ENCODE peak calls at places on chromosomes 7 and 10, in ten cellular contexts. One of them, this sample, is unnamed.

GRCh38 chr10:105148456-105148855 is 507.4 kb downstream of the SORCS3 start:
- DNase-seq in psoas muscle: no peak
- DNase-seq in colonic mucosa: no peak
- DNase-seq in kidney epithelial cell: no peak
- DNase-seq in HCT116: no peak
- DNase-seq in neural progenitor cell: no peak
- DNase-seq in mucosa of descending colon: no peak
- DNase-seq in foreskin fibroblast: no peak
- DNase-seq in heart left ventricle: no peak
- DNase-seq in BJ: no peak
- DNase-seq in this sample: no peak

GRCh38 chr7:55469271-55469681 is 103.0 kb downstream of the VOPP1 start:
- DNase-seq in psoas muscle: no peak
- DNase-seq in colonic mucosa: no peak
- DNase-seq in kidney epithelial cell: no peak
- DNase-seq in HCT116: no peak
- DNase-seq in neural progenitor cell: no peak
- DNase-seq in mucosa of descending colon: no peak
- DNase-seq in foreskin fibroblast: no peak
- DNase-seq in heart left ventricle: no peak
- DNase-seq in BJ: no peak
- DNase-seq in this sample: no peak

GRCh38 chr7:37045786-37046185 is 321.5 kb upstream of the AOAH start:
- DNase-seq in psoas muscle: no peak
- DNase-seq in colonic mucosa: no peak
- DNase-seq in kidney epithelial cell: no peak
- DNase-seq in HCT116: no peak
- DNase-seq in neural progenitor cell: peak; percentile 7
- DNase-seq in mucosa of descending colon: no peak
- DNase-seq in foreskin fibroblast: no peak
- DNase-seq in heart left ventricle: no peak
- DNase-seq in BJ: no peak
- DNase-seq in this sample: no peak

GRCh38 chr7:156612930-156613329 is 27.6 kb upstream of the RNF32 start:
- DNase-seq in psoas muscle: no peak
- DNase-seq in colonic mucosa: no peak
- DNase-seq in kidney epithelial cell: no peak
- DNase-seq in HCT116: no peak
- DNase-seq in neural progenitor cell: no peak
- DNase-seq in mucosa of descending colon: no peak
- DNase-seq in foreskin fibroblast: no peak
- DNase-seq in heart left ventricle: no peak
- DNase-seq in BJ: no peak
- DNase-seq in this sample: no peak

GRCh38 chr7:113230691-113231090 is 112.3 kb upstream of the SMIM30 start:
- DNase-seq in psoas muscle: no peak
- DNase-seq in colonic mucosa: no peak
- DNase-seq in kidney epithelial cell: no peak
- DNase-seq in HCT116: no peak
- DNase-seq in neural progenitor cell: no peak
- DNase-seq in mucosa of descending colon: no peak
- DNase-seq in foreskin fibroblast: no peak
- DNase-seq in heart left ventricle: no peak
- DNase-seq in BJ: no peak
- DNase-seq in this sample: no peak

GRCh38 chr10:24467094-24467493 is 256.6 kb downstream of the ARHGAP21 start:
- DNase-seq in psoas muscle: no peak
- DNase-seq in colonic mucosa: no peak
- DNase-seq in kidney epithelial cell: no peak
- DNase-seq in HCT116: no peak
- DNase-seq in neural progenitor cell: no peak
- DNase-seq in mucosa of descending colon: no peak
- DNase-seq in foreskin fibroblast: no peak
- DNase-seq in heart left ventricle: no peak
- DNase-seq in BJ: no peak
- DNase-seq in this sample: no peak

GRCh38 chr7:27095050-27095896 is 527 bp downstream of the HOXA1 start:
- DNase-seq in psoas muscle: no peak
- DNase-seq in colonic mucosa: no peak
- DNase-seq in kidney epithelial cell: no peak
- DNase-seq in HCT116: no peak
- DNase-seq in neural progenitor cell: peak; percentile 13
- DNase-seq in mucosa of descending colon: no peak
- DNase-seq in foreskin fibroblast: no peak
- DNase-seq in heart left ventricle: peak; percentile 61
- DNase-seq in BJ: no peak
- DNase-seq in this sample: no peak

GRCh38 chr7:15305002-15305600 is 256.7 kb downstream of the AGMO start:
- DNase-seq in psoas muscle: peak; percentile 31
- DNase-seq in colonic mucosa: peak; percentile 46
- DNase-seq in kidney epithelial cell: peak; percentile 18
- DNase-seq in HCT116: peak; percentile 33
- DNase-seq in neural progenitor cell: peak; percentile 64
- DNase-seq in mucosa of descending colon: peak; percentile 71
- DNase-seq in foreskin fibroblast: peak; percentile 73
- DNase-seq in heart left ventricle: no peak
- DNase-seq in BJ: no peak
- DNase-seq in this sample: peak; percentile 17

DNA sequence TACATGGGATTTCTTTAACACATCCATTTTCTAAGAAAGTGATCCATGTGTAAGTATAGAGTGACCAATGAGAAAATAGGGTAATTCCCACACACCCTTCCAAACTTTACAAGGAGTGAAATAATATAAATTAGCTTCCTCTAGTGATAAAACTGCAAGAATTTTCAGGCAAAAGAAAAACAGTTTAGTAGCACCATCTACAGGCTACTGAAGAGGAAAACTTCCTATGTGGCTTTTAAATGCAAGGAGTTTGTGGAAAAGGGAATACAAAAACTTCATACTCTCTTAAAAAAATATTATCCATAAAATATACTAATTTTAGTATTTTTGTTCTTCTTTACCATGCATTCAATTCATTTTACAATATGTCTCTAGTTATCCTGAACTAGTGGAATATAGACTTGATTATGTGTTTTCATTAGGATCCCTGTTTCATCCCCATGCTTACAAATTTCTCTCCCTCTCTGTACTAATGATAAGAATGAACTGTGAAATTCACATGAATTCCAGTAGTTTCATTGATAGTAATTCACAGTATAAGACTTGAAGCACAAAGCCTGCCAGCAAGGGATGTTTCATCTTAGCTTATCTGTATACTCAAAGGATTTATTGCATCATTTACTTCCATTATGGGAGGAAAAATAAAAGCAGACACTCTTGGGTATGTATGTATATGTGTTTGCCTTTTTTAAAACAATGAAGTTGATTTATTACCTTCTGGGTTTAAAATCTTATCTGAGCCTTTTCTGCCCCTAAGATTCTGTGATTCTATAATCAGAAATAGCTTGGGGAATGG is 442.9 kb downstream of the AUTS2 start:
- DNase-seq in psoas muscle: no peak
- DNase-seq in colonic mucosa: no peak
- DNase-seq in kidney epithelial cell: no peak
- DNase-seq in HCT116: no peak
- DNase-seq in neural progenitor cell: peak; percentile 31
- DNase-seq in mucosa of descending colon: no peak
- DNase-seq in foreskin fibroblast: peak; percentile 61
- DNase-seq in heart left ventricle: no peak
- DNase-seq in BJ: no peak
- DNase-seq in this sample: no peak
- TF ChIP-seq CTCF in psoas muscle: peak; percentile 55
- TF ChIP-seq CTCF in colonic mucosa: peak; percentile 19
- TF ChIP-seq CTCF in kidney epithelial cell: peak; percentile 33
- TF ChIP-seq CTCF in HCT116: no peak
- TF ChIP-seq CTCF in neural progenitor cell: peak; percentile 68
- TF ChIP-seq CTCF in mucosa of descending colon: no peak
- TF ChIP-seq CTCF in foreskin fibroblast: peak; percentile 19
- TF ChIP-seq CTCF in heart left ventricle: peak; percentile 29
- TF ChIP-seq CTCF in BJ: no peak
- TF ChIP-seq CTCF in this sample: peak; percentile 52

GRCh38 chr7:132666786-132667185 is 90.5 kb upstream of the PLXNA4 start:
- DNase-seq in psoas muscle: no peak
- DNase-seq in colonic mucosa: no peak
- DNase-seq in kidney epithelial cell: no peak
- DNase-seq in HCT116: no peak
- DNase-seq in neural progenitor cell: no peak
- DNase-seq in mucosa of descending colon: no peak
- DNase-seq in foreskin fibroblast: peak; percentile 30
- DNase-seq in heart left ventricle: no peak
- DNase-seq in BJ: no peak
- DNase-seq in this sample: no peak

DNA sequence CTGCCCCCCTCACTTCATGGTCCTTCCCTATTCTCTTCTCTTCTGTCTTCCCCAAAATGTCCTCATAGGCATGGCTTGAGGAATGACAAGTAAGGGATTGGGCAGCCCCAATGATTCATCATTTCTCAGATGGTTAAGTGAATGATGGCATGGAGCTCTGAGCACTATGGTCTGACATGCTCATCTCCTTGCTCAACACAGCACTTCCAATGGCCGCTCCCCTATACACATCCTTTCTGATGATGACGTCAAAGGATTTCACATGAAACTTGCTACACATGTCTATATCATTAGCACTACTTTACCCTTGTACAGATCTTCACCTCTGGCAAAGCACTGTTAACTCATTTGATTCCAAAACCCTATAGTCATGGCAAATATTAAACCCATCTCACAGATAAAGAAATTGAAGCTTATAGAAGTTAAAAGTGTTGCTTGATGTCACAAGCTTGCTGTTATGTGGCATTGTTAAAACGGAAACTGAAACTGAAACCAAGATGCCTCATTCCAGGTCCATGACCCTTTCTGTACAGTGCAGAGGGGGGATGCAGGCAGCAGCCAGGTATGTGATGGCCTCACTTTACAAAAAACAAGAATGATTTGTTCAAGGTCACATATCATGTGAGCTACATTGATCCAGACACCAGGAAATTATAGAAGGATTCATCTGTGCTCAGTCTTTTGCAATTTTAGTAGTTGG is 90.0 kb upstream of the PLXNA4 start:
- DNase-seq in psoas muscle: no peak
- DNase-seq in colonic mucosa: no peak
- DNase-seq in kidney epithelial cell: no peak
- DNase-seq in HCT116: no peak
- DNase-seq in neural progenitor cell: no peak
- DNase-seq in mucosa of descending colon: no peak
- DNase-seq in foreskin fibroblast: peak; percentile 19
- DNase-seq in heart left ventricle: no peak
- DNase-seq in BJ: no peak
- DNase-seq in this sample: no peak
- H3K4me3 ChIP-seq in psoas muscle: no peak overlapping the region
- H3K4me3 ChIP-seq in colonic mucosa: no peak overlapping the region
- H3K4me3 ChIP-seq in kidney epithelial cell: no peak overlapping the region
- H3K4me3 ChIP-seq in HCT116: no peak overlapping the region
- H3K4me3 ChIP-seq in neural progenitor cell: no peak overlapping the region
- H3K4me3 ChIP-seq in mucosa of descending colon: no peak overlapping the region
- H3K4me3 ChIP-seq in foreskin fibroblast: no peak overlapping the region
- H3K4me3 ChIP-seq in heart left ventricle: no peak overlapping the region
- H3K4me3 ChIP-seq in BJ: no peak overlapping the region
- H3K4me3 ChIP-seq in this sample: no peak overlapping the region

GRCh38 chr10:47031953-47032465 is 120.8 kb downstream of the PTPN20 start:
- DNase-seq in psoas muscle: peak; percentile 57
- DNase-seq in colonic mucosa: no peak
- DNase-seq in kidney epithelial cell: no peak
- DNase-seq in HCT116: no peak
- DNase-seq in neural progenitor cell: no peak
- DNase-seq in mucosa of descending colon: no peak
- DNase-seq in foreskin fibroblast: peak; percentile 60
- DNase-seq in heart left ventricle: no peak
- DNase-seq in BJ: no peak
- DNase-seq in this sample: no peak

GRCh38 chr10:47029181-47029971 is 118.1 kb downstream of the PTPN20 start:
- DNase-seq in psoas muscle: no peak
- DNase-seq in colonic mucosa: no peak
- DNase-seq in kidney epithelial cell: no peak
- DNase-seq in HCT116: no peak
- DNase-seq in neural progenitor cell: no peak
- DNase-seq in mucosa of descending colon: no peak
- DNase-seq in foreskin fibroblast: no peak
- DNase-seq in heart left ventricle: peak; percentile 20
- DNase-seq in BJ: no peak
- DNase-seq in this sample: no peak

GRCh38 chr10:47030191-47030698 is 119.0 kb downstream of the PTPN20 start:
- DNase-seq in psoas muscle: peak; percentile 52
- DNase-seq in colonic mucosa: no peak
- DNase-seq in kidney epithelial cell: no peak
- DNase-seq in HCT116: no peak
- DNase-seq in neural progenitor cell: no peak
- DNase-seq in mucosa of descending colon: no peak
- DNase-seq in foreskin fibroblast: no peak
- DNase-seq in heart left ventricle: peak; percentile 32
- DNase-seq in BJ: no peak
- DNase-seq in this sample: no peak

GRCh38 chr10:47033081-47033480 is 121.9 kb downstream of the PTPN20 start:
- DNase-seq in psoas muscle: no peak
- DNase-seq in colonic mucosa: no peak
- DNase-seq in kidney epithelial cell: no peak
- DNase-seq in HCT116: no peak
- DNase-seq in neural progenitor cell: no peak
- DNase-seq in mucosa of descending colon: no peak
- DNase-seq in foreskin fibroblast: no peak
- DNase-seq in heart left ventricle: no peak
- DNase-seq in BJ: no peak
- DNase-seq in this sample: no peak

GRCh38 chr10:47031251-47031952 is 120.2 kb downstream of the PTPN20 start:
- DNase-seq in psoas muscle: peak; percentile 47
- DNase-seq in colonic mucosa: no peak
- DNase-seq in kidney epithelial cell: no peak
- DNase-seq in HCT116: peak; percentile 23
- DNase-seq in neural progenitor cell: peak; percentile 29
- DNase-seq in mucosa of descending colon: no peak
- DNase-seq in foreskin fibroblast: peak; percentile 18
- DNase-seq in heart left ventricle: no peak
- DNase-seq in BJ: no peak
- DNase-seq in this sample: no peak
- TF ChIP-seq CTCF in psoas muscle: no peak
- TF ChIP-seq CTCF in colonic mucosa: no peak
- TF ChIP-seq CTCF in kidney epithelial cell: peak; percentile 11
- TF ChIP-seq CTCF in HCT116: peak; percentile 37
- TF ChIP-seq CTCF in neural progenitor cell: peak; percentile 41
- TF ChIP-seq CTCF in mucosa of descending colon: no peak
- TF ChIP-seq CTCF in foreskin fibroblast: no peak
- TF ChIP-seq CTCF in heart left ventricle: no peak
- TF ChIP-seq CTCF in BJ: no peak
- TF ChIP-seq CTCF in this sample: no peak

DNA sequence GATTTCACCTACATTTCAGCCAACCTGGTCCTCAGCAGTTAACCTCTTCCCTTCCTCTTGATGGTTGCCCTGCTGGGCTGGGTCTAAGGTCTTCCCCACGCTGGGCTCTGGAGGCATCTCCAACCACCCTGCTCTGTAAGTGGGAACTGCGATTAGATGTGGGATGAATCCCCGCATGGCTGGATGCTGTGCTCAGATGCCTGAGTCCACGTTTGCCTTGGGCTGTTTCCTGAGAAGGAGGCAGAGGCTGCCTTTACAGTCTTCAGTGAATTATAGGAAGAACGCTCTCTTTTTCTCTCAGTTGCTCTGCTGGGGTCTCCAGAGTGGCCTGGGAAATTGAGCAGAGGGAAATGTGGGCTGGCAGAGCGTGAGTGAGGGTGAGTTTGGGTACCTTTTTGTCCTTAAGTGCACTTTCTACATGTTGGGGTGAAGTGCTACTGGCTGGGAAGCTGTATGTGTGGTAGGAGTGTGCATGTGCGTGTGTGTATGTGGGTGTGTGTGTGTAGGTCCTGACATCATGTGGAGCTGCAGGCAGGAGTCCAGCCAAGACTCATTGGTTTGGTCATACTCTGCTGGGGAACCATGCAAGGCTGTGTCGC is 1.5 kb downstream of the GIMAP8 start:
- DNase-seq in psoas muscle: no peak
- DNase-seq in colonic mucosa: no peak
- DNase-seq in kidney epithelial cell: no peak
- DNase-seq in HCT116: no peak
- DNase-seq in neural progenitor cell: no peak
- DNase-seq in mucosa of descending colon: no peak
- DNase-seq in foreskin fibroblast: no peak
- DNase-seq in heart left ventricle: no peak
- DNase-seq in BJ: no peak
- DNase-seq in this sample: no peak
- H3K4me3 ChIP-seq in psoas muscle: peak overlapping the region; percentile 60
- H3K4me3 ChIP-seq in colonic mucosa: peak overlapping the region; percentile 35
- H3K4me3 ChIP-seq in kidney epithelial cell: no peak overlapping the region
- H3K4me3 ChIP-seq in HCT116: no peak overlapping the region
- H3K4me3 ChIP-seq in neural progenitor cell: no peak overlapping the region
- H3K4me3 ChIP-seq in mucosa of descending colon: peak overlapping the region; percentile 17
- H3K4me3 ChIP-seq in foreskin fibroblast: no peak overlapping the region
- H3K4me3 ChIP-seq in heart left ventricle: peak overlapping the region; percentile 39
- H3K4me3 ChIP-seq in BJ: no peak overlapping the region
- H3K4me3 ChIP-seq in this sample: no peak overlapping the region

This sample was measured in retinal pigment epithelial cell.